ENCODE peak calls at places on chromosomes 12 and 14, in nine cellular contexts. One of them, this sample, is unnamed. For H3K27me3, the result is how much of the 10 kb centered on the place peaks cover.

GRCh38 chr12:130484221-130484620 is 146.5 kb downstream of the PIWIL1 start:
- DNase-seq in spleen: no peak
- DNase-seq in K562: no peak
- DNase-seq in prostate gland: no peak
- DNase-seq in upper lobe of left lung: no peak
- DNase-seq in GM23338: no peak
- DNase-seq in stomach: no peak
- DNase-seq in Panc1: no peak
- DNase-seq in sigmoid colon: no peak
- DNase-seq in this sample: no peak

GRCh38 chr12:48980953-48981756 is 3.0 kb downstream of the WNT1 start:
- DNase-seq in spleen: no peak
- DNase-seq in K562: peak
- DNase-seq in prostate gland: no peak
- DNase-seq in upper lobe of left lung: peak
- DNase-seq in GM23338: peak
- DNase-seq in stomach: no peak
- DNase-seq in Panc1: no peak
- DNase-seq in sigmoid colon: no peak
- DNase-seq in this sample: no peak

GRCh38 chr14:94773682-94774211 is 3.8 kb upstream of the GSC start:
- DNase-seq in spleen: no peak
- DNase-seq in K562: no peak
- DNase-seq in prostate gland: no peak
- DNase-seq in upper lobe of left lung: no peak
- DNase-seq in GM23338: peak
- DNase-seq in stomach: no peak
- DNase-seq in Panc1: no peak
- DNase-seq in sigmoid colon: no peak
- DNase-seq in this sample: no peak

GRCh38 chr12:46874642-46875041 is 48.8 kb upstream of the SLC38A4 start:
- DNase-seq in spleen: no peak
- DNase-seq in K562: no peak
- DNase-seq in prostate gland: no peak
- DNase-seq in upper lobe of left lung: no peak
- DNase-seq in GM23338: no peak
- DNase-seq in stomach: no peak
- DNase-seq in Panc1: no peak
- DNase-seq in sigmoid colon: no peak
- DNase-seq in this sample: no peak

GRCh38 chr14:58607571-58608317 is 30.0 kb upstream of the DACT1 start:
- DNase-seq in spleen: no peak
- DNase-seq in K562: no peak
- DNase-seq in prostate gland: no peak
- DNase-seq in upper lobe of left lung: no peak
- DNase-seq in GM23338: no peak
- DNase-seq in stomach: no peak
- DNase-seq in Panc1: no peak
- DNase-seq in sigmoid colon: no peak
- DNase-seq in this sample: no peak

GRCh38 chr14:88270781-88271180 is 52.3 kb downstream of the KCNK10 start:
- DNase-seq in spleen: no peak
- DNase-seq in K562: no peak
- DNase-seq in prostate gland: no peak
- DNase-seq in upper lobe of left lung: peak
- DNase-seq in GM23338: peak
- DNase-seq in stomach: peak
- DNase-seq in Panc1: no peak
- DNase-seq in sigmoid colon: no peak
- DNase-seq in this sample: no peak

GRCh38 chr12:76290963-76291859 is 57.0 kb downstream of the BBS10 start:
- DNase-seq in spleen: no peak
- DNase-seq in K562: no peak
- DNase-seq in prostate gland: no peak
- DNase-seq in upper lobe of left lung: no peak
- DNase-seq in GM23338: no peak
- DNase-seq in stomach: no peak
- DNase-seq in Panc1: no peak
- DNase-seq in sigmoid colon: no peak
- DNase-seq in this sample: no peak

GRCh38 chr14:95349241-95349640 is 29.5 kb upstream of the CLMN start:
- DNase-seq in spleen: no peak
- DNase-seq in K562: no peak
- DNase-seq in prostate gland: no peak
- DNase-seq in upper lobe of left lung: no peak
- DNase-seq in GM23338: no peak
- DNase-seq in stomach: no peak
- DNase-seq in Panc1: no peak
- DNase-seq in sigmoid colon: no peak
- DNase-seq in this sample: peak

GRCh38 chr12:128817115-128818015 is 6.4 kb downstream of the SLC15A4 start:
- DNase-seq in spleen: peak
- DNase-seq in K562: no peak
- DNase-seq in prostate gland: no peak
- DNase-seq in upper lobe of left lung: no peak
- DNase-seq in GM23338: no peak
- DNase-seq in stomach: peak
- DNase-seq in Panc1: no peak
- DNase-seq in sigmoid colon: peak
- DNase-seq in this sample: peak

GRCh38 chr14:64248689-64249088 is 45.5 kb downstream of the ESR2 start:
- DNase-seq in spleen: no peak
- DNase-seq in K562: no peak
- DNase-seq in prostate gland: no peak
- DNase-seq in upper lobe of left lung: no peak
- DNase-seq in GM23338: no peak
- DNase-seq in stomach: no peak
- DNase-seq in Panc1: no peak
- DNase-seq in sigmoid colon: no peak
- DNase-seq in this sample: no peak

GRCh38 chr14:104973215-104974145 is 4.7 kb downstream of the AHNAK2 start:
- DNase-seq in spleen: peak
- DNase-seq in K562: no peak
- DNase-seq in prostate gland: peak
- DNase-seq in upper lobe of left lung: peak
- DNase-seq in GM23338: no peak
- DNase-seq in stomach: peak
- DNase-seq in Panc1: peak
- DNase-seq in sigmoid colon: peak
- DNase-seq in this sample: peak
- TF ChIP-seq POLR2AphosphoS5 in spleen: no peak
- TF ChIP-seq POLR2AphosphoS5 in K562: no peak
- TF ChIP-seq POLR2AphosphoS5 in prostate gland: peak
- TF ChIP-seq POLR2AphosphoS5 in upper lobe of left lung: peak
- TF ChIP-seq POLR2AphosphoS5 in GM23338: no peak
- TF ChIP-seq POLR2AphosphoS5 in stomach: peak
- TF ChIP-seq POLR2AphosphoS5 in Panc1: peak
- TF ChIP-seq POLR2AphosphoS5 in sigmoid colon: peak
- TF ChIP-seq POLR2AphosphoS5 in this sample: peak

DNA sequence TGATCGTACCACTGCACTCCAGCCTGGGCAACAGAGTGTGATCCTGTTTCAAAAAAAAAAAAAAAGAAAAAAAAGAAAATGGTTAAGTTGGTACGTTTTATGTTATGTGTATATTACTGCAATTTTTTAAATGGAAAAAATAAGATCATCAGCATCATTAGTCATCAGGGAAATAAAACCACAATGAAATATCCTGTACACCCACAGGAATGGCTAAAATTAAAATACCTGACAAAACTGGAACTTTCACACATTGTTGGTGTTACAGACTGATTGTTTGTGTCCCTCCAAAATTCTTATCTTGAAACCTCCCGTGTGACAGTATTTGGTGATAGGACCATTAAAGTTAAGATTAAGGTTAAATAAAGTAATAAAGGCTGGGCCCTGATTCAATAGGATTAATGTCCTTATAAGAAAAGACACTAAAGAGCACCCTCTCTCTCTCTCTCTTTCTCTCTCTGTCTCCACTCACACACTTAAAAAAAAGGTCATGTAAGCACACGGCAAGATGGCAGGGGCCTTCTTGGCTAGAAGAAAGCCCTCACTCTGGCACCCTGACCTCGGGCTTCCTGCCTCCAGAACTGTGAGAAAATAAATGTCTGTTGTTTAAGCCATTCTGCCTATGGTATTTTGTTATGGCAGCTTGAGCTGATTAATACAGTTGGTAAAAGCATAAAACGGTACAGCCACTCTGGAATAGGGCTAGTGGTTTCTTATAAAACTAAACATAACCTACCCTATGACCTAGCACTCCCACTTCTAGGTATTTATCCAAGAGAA is 48.4 kb upstream of the ZFP36L1 start:
- DNase-seq in spleen: no peak
- DNase-seq in K562: no peak
- DNase-seq in prostate gland: no peak
- DNase-seq in upper lobe of left lung: no peak
- DNase-seq in GM23338: no peak
- DNase-seq in stomach: no peak
- DNase-seq in Panc1: no peak
- DNase-seq in sigmoid colon: no peak
- DNase-seq in this sample: no peak
- H3K27ac ChIP-seq in spleen: no peak
- H3K27ac ChIP-seq in K562: no peak
- H3K27ac ChIP-seq in prostate gland: no peak
- H3K27ac ChIP-seq in upper lobe of left lung: no peak
- H3K27ac ChIP-seq in GM23338: no peak
- H3K27ac ChIP-seq in stomach: no peak
- H3K27ac ChIP-seq in Panc1: no peak
- H3K27ac ChIP-seq in sigmoid colon: peak
- H3K27ac ChIP-seq in this sample: no peak

GRCh38 chr12:52120951-52121847 is 41.7 kb downstream of the SMIM41 start:
- DNase-seq in spleen: peak
- DNase-seq in K562: no peak
- DNase-seq in prostate gland: no peak
- DNase-seq in upper lobe of left lung: peak
- DNase-seq in GM23338: no peak
- DNase-seq in stomach: no peak
- DNase-seq in Panc1: no peak
- DNase-seq in sigmoid colon: no peak
- DNase-seq in this sample: no peak
- H3K27me3 ChIP-seq in spleen: under half
- H3K27me3 ChIP-seq in K562: under half
- H3K27me3 ChIP-seq in prostate gland: under half
- H3K27me3 ChIP-seq in upper lobe of left lung: under half
- H3K27me3 ChIP-seq in GM23338: under half
- H3K27me3 ChIP-seq in stomach: under half
- H3K27me3 ChIP-seq in Panc1: under half
- H3K27me3 ChIP-seq in sigmoid colon: under half
- H3K27me3 ChIP-seq in this sample: under half

DNA sequence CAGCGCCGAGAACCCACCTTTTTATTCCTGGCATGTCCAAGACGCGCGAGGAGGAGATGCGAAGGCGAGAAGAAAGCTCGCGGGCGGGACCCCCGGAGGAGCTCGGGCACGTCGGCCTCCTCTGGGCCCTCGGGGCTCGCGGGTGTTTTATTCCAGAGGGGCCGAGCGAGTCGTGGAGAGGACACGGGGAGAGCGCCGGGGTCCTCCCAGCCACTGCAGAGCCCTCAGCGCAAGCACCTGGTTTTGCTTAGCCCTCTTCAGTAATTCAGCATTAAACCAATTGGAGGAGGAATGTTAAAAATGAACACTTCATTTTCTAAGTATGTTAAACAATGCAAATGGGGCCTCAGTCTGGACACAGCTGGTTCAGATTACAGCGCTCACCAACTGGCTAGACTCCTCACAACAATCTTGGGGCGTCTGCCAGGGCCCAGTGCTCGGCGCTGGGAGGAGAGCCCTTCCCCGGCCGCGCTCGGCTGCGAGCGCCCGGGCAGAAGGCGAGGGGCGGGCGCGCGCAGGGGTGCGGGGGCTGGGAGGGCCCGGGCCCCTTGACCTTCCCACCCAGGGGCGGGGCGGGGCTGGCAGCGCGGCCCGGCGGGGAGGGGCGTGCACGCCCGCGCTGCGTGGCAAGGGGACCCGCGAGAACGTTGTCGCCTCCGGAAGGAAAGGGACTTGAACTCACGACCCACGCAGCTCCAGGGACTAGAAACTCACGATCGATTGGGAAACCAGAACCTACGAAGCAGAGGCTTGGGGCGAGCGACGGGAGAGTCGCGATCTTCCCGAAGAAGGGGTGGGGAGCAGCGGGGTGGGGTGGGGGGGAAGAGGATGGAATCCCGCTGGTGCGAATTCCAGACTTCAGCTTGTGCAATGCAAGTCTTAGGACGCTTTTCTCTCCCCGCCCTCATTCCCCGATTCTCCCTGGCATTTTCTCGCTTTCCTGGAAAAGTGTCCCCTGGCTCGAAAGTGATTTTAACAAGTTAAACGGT is at the start of gene FBLN5:
- DNase-seq in spleen: peak
- DNase-seq in K562: peak
- DNase-seq in prostate gland: peak
- DNase-seq in upper lobe of left lung: peak
- DNase-seq in GM23338: peak
- DNase-seq in stomach: peak
- DNase-seq in Panc1: no peak
- DNase-seq in sigmoid colon: peak
- DNase-seq in this sample: peak
- TF ChIP-seq POLR2AphosphoS5 in spleen: peak
- TF ChIP-seq POLR2AphosphoS5 in K562: no peak
- TF ChIP-seq POLR2AphosphoS5 in prostate gland: no peak
- TF ChIP-seq POLR2AphosphoS5 in upper lobe of left lung: no peak
- TF ChIP-seq POLR2AphosphoS5 in GM23338: peak
- TF ChIP-seq POLR2AphosphoS5 in stomach: no peak
- TF ChIP-seq POLR2AphosphoS5 in Panc1: no peak
- TF ChIP-seq POLR2AphosphoS5 in sigmoid colon: peak
- TF ChIP-seq POLR2AphosphoS5 in this sample: no peak

GRCh38 chr12:31405021-31405420 is 79.1 kb upstream of the SINHCAF start:
- DNase-seq in spleen: no peak
- DNase-seq in K562: no peak
- DNase-seq in prostate gland: no peak
- DNase-seq in upper lobe of left lung: no peak
- DNase-seq in GM23338: no peak
- DNase-seq in stomach: no peak
- DNase-seq in Panc1: no peak
- DNase-seq in sigmoid colon: no peak
- DNase-seq in this sample: no peak

GRCh38 chr12:31407562-31407961 is 81.6 kb upstream of the SINHCAF start:
- DNase-seq in spleen: no peak
- DNase-seq in K562: no peak
- DNase-seq in prostate gland: no peak
- DNase-seq in upper lobe of left lung: no peak
- DNase-seq in GM23338: no peak
- DNase-seq in stomach: no peak
- DNase-seq in Panc1: no peak
- DNase-seq in sigmoid colon: no peak
- DNase-seq in this sample: no peak

GRCh38 chr12:31408778-31409177 is 82.8 kb upstream of the SINHCAF start:
- DNase-seq in spleen: no peak
- DNase-seq in K562: no peak
- DNase-seq in prostate gland: no peak
- DNase-seq in upper lobe of left lung: no peak
- DNase-seq in GM23338: no peak
- DNase-seq in stomach: no peak
- DNase-seq in Panc1: no peak
- DNase-seq in sigmoid colon: no peak
- DNase-seq in this sample: no peak

GRCh38 chr12:31406345-31406744 is 80.4 kb upstream of the SINHCAF start:
- DNase-seq in spleen: no peak
- DNase-seq in K562: no peak
- DNase-seq in prostate gland: no peak
- DNase-seq in upper lobe of left lung: no peak
- DNase-seq in GM23338: no peak
- DNase-seq in stomach: no peak
- DNase-seq in Panc1: no peak
- DNase-seq in sigmoid colon: no peak
- DNase-seq in this sample: no peak
- H3K27ac ChIP-seq in spleen: no peak
- H3K27ac ChIP-seq in K562: no peak
- H3K27ac ChIP-seq in prostate gland: no peak
- H3K27ac ChIP-seq in upper lobe of left lung: no peak
- H3K27ac ChIP-seq in GM23338: no peak
- H3K27ac ChIP-seq in stomach: no peak
- H3K27ac ChIP-seq in Panc1: no peak
- H3K27ac ChIP-seq in sigmoid colon: no peak
- H3K27ac ChIP-seq in this sample: no peak

GRCh38 chr14:105878125-105878524 is 351.7 kb downstream of the TMEM121 start:
- DNase-seq in spleen: peak
- DNase-seq in K562: no peak
- DNase-seq in prostate gland: no peak
- DNase-seq in upper lobe of left lung: peak
- DNase-seq in GM23338: no peak
- DNase-seq in stomach: peak
- DNase-seq in Panc1: no peak
- DNase-seq in sigmoid colon: peak
- DNase-seq in this sample: peak
- H3K27me3 ChIP-seq in spleen: under half
- H3K27me3 ChIP-seq in K562: under half
- H3K27me3 ChIP-seq in prostate gland: under half
- H3K27me3 ChIP-seq in upper lobe of left lung: under half
- H3K27me3 ChIP-seq in GM23338: under half
- H3K27me3 ChIP-seq in stomach: under half
- H3K27me3 ChIP-seq in Panc1: under half
- H3K27me3 ChIP-seq in sigmoid colon: under half
- H3K27me3 ChIP-seq in this sample: under half

This sample was measured in suprapubic skin.